ENCODE peak calls at places on chromosome 16, in seven cellular contexts. O, L, K, A, F, I and Y are unnamed samples.
A peak's percentile ranks its signal among the peaks of the same experiment; 100 is the strongest.

GRCh38 chr16:79612207-79612606 is 11.7 kb upstream of the MAF start:
- DNase-seq in A (no peak), F (no peak), I (no peak), O (no peak), K (peak; percentile 24), L (no peak), Y (no peak)

GRCh38 chr16:168424-168823 is 2.6 kb downstream of the HBM start:
- DNase-seq in L (peak; percentile 35), I (no peak), O (no peak), A (peak; percentile 50), F (no peak), K (no peak), Y (no peak)

GRCh38 chr16:66387817-66388332 is 21.4 kb downstream of the CDH5 start:
- DNase-seq in L (no peak), O (no peak), K (no peak), F (no peak), A (peak; percentile 3), I (no peak), Y (no peak)

GRCh38 chr16:89971495-89972243 is 23.1 kb downstream of the DEF8 start:
- DNase-seq in I (no peak), K (no peak), O (no peak), A (no peak), F (peak; percentile 59), L (no peak), Y (no peak)

GRCh38 chr16:74936902-74937560 is 47.9 kb downstream of the WDR59 start:
- DNase-seq in F (no peak), O (no peak), L (no peak), K (peak; percentile 69), I (peak; percentile 81), A (no peak), Y (no peak)

GRCh38 chr16:65728172-65728571 is 606.3 kb upstream of the CDH11 start:
- DNase-seq in I (no peak), F (no peak), L (peak; percentile 19), A (no peak), O (peak; percentile 27), K (no peak), Y (no peak)

GRCh38 chr16:11278681-11279628 is 2.2 kb downstream of the PRM1 start:
- DNase-seq in A (no peak), F (no peak), K (no peak), O (no peak), I (no peak), L (no peak), Y (no peak)

GRCh38 chr16:30953511-30954124 is 3.9 kb upstream of the SETD1A start:
- DNase-seq in F (peak; percentile 70), I (peak; percentile 64), A (peak; percentile 80), L (peak; percentile 90), K (no peak), O (peak; percentile 73), Y (peak; percentile 78)

GRCh38 chr16:25097304-25097988 is 14.1 kb upstream of the LCMT1 start:
- DNase-seq in L (no peak), O (no peak), K (no peak), F (no peak), I (peak; percentile 81), A (no peak), Y (no peak)

GRCh38 chr16:56807011-56807675 is 57.9 kb upstream of the SLC12A3 start:
- DNase-seq in O (no peak), I (peak; percentile 80), L (no peak), A (no peak), F (no peak), K (peak; percentile 24), Y (no peak)

GRCh38 chr16:73062640-73063283 is 14.8 kb upstream of the ZFHX3 start:
- DNase-seq in A (peak; percentile 58), O (no peak), K (no peak), L (peak; percentile 91), F (peak; percentile 44), I (no peak), Y (no peak)

GRCh38 chr16:89730610-89731234 is 9.4 kb downstream of the ZNF276 start:
- DNase-seq in F (no peak), I (no peak), L (no peak), O (no peak), K (no peak), A (no peak), Y (no peak)

GRCh38 chr16:73879621-73880020 is 417.0 kb upstream of the PSMD7 start:
- DNase-seq in L (no peak), A (no peak), F (no peak), K (no peak), O (no peak), I (no peak), Y (no peak)

GRCh38 chr16:4517812-4518211 is 20.8 kb downstream of the CDIP1 start:
- DNase-seq in A (peak; percentile 75), I (peak; percentile 38), O (no peak), L (peak; percentile 92), F (no peak), K (no peak), Y (peak; percentile 70)

GRCh38 chr16:3282747-3283524 is at the start of gene ZNF263:
- DNase-seq in A (peak; percentile 95), L (peak; percentile 98), O (peak; percentile 96), K (peak; percentile 94), F (peak; percentile 96), I (peak; percentile 98), Y (peak; percentile 96)

GRCh38 chr16:48184681-48185080 is 28.9 kb upstream of the ABCC12 start:
- DNase-seq in L (no peak), F (no peak), I (no peak), K (no peak), O (no peak), A (no peak), Y (no peak)

GRCh38 chr16:88769617-88770458 is 15.2 kb downstream of the PIEZO1 start:
- DNase-seq in K (no peak), F (no peak), L (peak; percentile 98), A (peak; percentile 85), I (no peak), O (no peak), Y (no peak)

GRCh38 chr16:30417447-30418349 is 10.3 kb downstream of the ZNF771 start:
- DNase-seq in F (peak; percentile 92), O (peak; percentile 90), A (peak; percentile 92), K (no peak), L (peak; percentile 96), I (peak; percentile 88), Y (peak; percentile 73)

GRCh38 chr16:48617711-48618148 is 7.8 kb upstream of the N4BP1 start:
- DNase-seq in O (peak; percentile 71), F (peak; percentile 70), I (peak; percentile 53), K (no peak), A (no peak), L (no peak), Y (peak; percentile 58)

GRCh38 chr16:25996052-25996451 is 304.3 kb downstream of the HS3ST4 start:
- DNase-seq in I (no peak), K (no peak), A (no peak), O (no peak), L (peak; percentile 38), F (no peak), Y (no peak)

GRCh38 chr16:62870554-62870953 is 834.3 kb upstream of the CDH8 start:
- DNase-seq in K (no peak), I (no peak), F (no peak), A (no peak), L (no peak), O (no peak), Y (no peak)